ENCODE peak calls at places on chromosomes 12 and 14, in nine cellular contexts. One of them, this sample, is unnamed.

GRCh38 chr12:83997425-83997824 is 915.2 kb downstream of the SLC6A15 start:
- DNase-seq in head of caudate nucleus: no peak
- DNase-seq in neural crest cell: no peak
- DNase-seq in lower lobe of right lung: no peak
- DNase-seq in non-pigmented ciliary epithelial cell: no peak
- DNase-seq in AG09309: no peak
- DNase-seq in activated T-helper 1 cell treated with anti-CD3 and anti-CD28 coated beads, Interleukin-2, amount 50 U/mL, for 16 hours: no peak
- DNase-seq in heart right ventricle: no peak
- DNase-seq in WTC11: no peak
- DNase-seq in this sample: no peak

GRCh38 chr12:87427770-87428169 is 601.4 kb downstream of the C12orf50 start:
- DNase-seq in head of caudate nucleus: no peak
- DNase-seq in WTC11: no peak
- DNase-seq in non-pigmented ciliary epithelial cell: no peak
- DNase-seq in lower lobe of right lung: no peak
- DNase-seq in heart right ventricle: no peak
- DNase-seq in neural crest cell: no peak
- DNase-seq in AG09309: no peak
- DNase-seq in activated T-helper 1 cell treated with anti-CD3 and anti-CD28 coated beads, Interleukin-2, amount 50 U/mL, for 16 hours: no peak
- DNase-seq in this sample: no peak

GRCh38 chr14:50955373-50956043 is 11.2 kb upstream of the PYGL start:
- DNase-seq in activated T-helper 1 cell treated with anti-CD3 and anti-CD28 coated beads, Interleukin-2, amount 50 U/mL, for 16 hours: no peak
- DNase-seq in lower lobe of right lung: peak
- DNase-seq in non-pigmented ciliary epithelial cell: peak
- DNase-seq in WTC11: peak
- DNase-seq in heart right ventricle: peak
- DNase-seq in neural crest cell: no peak
- DNase-seq in head of caudate nucleus: no peak
- DNase-seq in AG09309: peak
- DNase-seq in this sample: peak

GRCh38 chr12:121775501-121775900 is 18.0 kb downstream of the RHOF start:
- DNase-seq in AG09309: no peak
- DNase-seq in WTC11: no peak
- DNase-seq in head of caudate nucleus: no peak
- DNase-seq in activated T-helper 1 cell treated with anti-CD3 and anti-CD28 coated beads, Interleukin-2, amount 50 U/mL, for 16 hours: no peak
- DNase-seq in non-pigmented ciliary epithelial cell: no peak
- DNase-seq in heart right ventricle: no peak
- DNase-seq in neural crest cell: no peak
- DNase-seq in lower lobe of right lung: no peak
- DNase-seq in this sample: no peak

GRCh38 chr14:62557416-62557815 is 487.8 kb downstream of the KCNH5 start:
- DNase-seq in WTC11: no peak
- DNase-seq in lower lobe of right lung: no peak
- DNase-seq in heart right ventricle: no peak
- DNase-seq in neural crest cell: no peak
- DNase-seq in head of caudate nucleus: no peak
- DNase-seq in non-pigmented ciliary epithelial cell: no peak
- DNase-seq in activated T-helper 1 cell treated with anti-CD3 and anti-CD28 coated beads, Interleukin-2, amount 50 U/mL, for 16 hours: no peak
- DNase-seq in AG09309: no peak
- DNase-seq in this sample: no peak

GRCh38 chr12:113271853-113272561 is 50.7 kb downstream of the TPCN1 start:
- DNase-seq in WTC11: no peak
- DNase-seq in head of caudate nucleus: peak
- DNase-seq in heart right ventricle: peak
- DNase-seq in neural crest cell: no peak
- DNase-seq in AG09309: peak
- DNase-seq in activated T-helper 1 cell treated with anti-CD3 and anti-CD28 coated beads, Interleukin-2, amount 50 U/mL, for 16 hours: no peak
- DNase-seq in lower lobe of right lung: peak
- DNase-seq in non-pigmented ciliary epithelial cell: peak
- DNase-seq in this sample: peak

GRCh38 chr12:66903782-66904396 is 225.0 kb upstream of the GRIP1 start:
- DNase-seq in lower lobe of right lung: no peak
- DNase-seq in neural crest cell: no peak
- DNase-seq in AG09309: no peak
- DNase-seq in head of caudate nucleus: no peak
- DNase-seq in heart right ventricle: no peak
- DNase-seq in WTC11: no peak
- DNase-seq in non-pigmented ciliary epithelial cell: no peak
- DNase-seq in activated T-helper 1 cell treated with anti-CD3 and anti-CD28 coated beads, Interleukin-2, amount 50 U/mL, for 16 hours: no peak
- DNase-seq in this sample: no peak

GRCh38 chr12:112236386-112236785 is 111.0 kb downstream of the TRAFD1 start:
- DNase-seq in WTC11: no peak
- DNase-seq in head of caudate nucleus: no peak
- DNase-seq in AG09309: no peak
- DNase-seq in lower lobe of right lung: no peak
- DNase-seq in neural crest cell: no peak
- DNase-seq in heart right ventricle: no peak
- DNase-seq in activated T-helper 1 cell treated with anti-CD3 and anti-CD28 coated beads, Interleukin-2, amount 50 U/mL, for 16 hours: no peak
- DNase-seq in non-pigmented ciliary epithelial cell: no peak
- DNase-seq in this sample: no peak

GRCh38 chr12:100186071-100186470 is 14.5 kb upstream of the ACTR6 start:
- DNase-seq in head of caudate nucleus: no peak
- DNase-seq in non-pigmented ciliary epithelial cell: no peak
- DNase-seq in lower lobe of right lung: no peak
- DNase-seq in heart right ventricle: no peak
- DNase-seq in activated T-helper 1 cell treated with anti-CD3 and anti-CD28 coated beads, Interleukin-2, amount 50 U/mL, for 16 hours: no peak
- DNase-seq in AG09309: no peak
- DNase-seq in neural crest cell: no peak
- DNase-seq in WTC11: no peak
- DNase-seq in this sample: no peak

GRCh38 chr12:55797068-55797467 is 20.5 kb downstream of the SARNP start:
- DNase-seq in lower lobe of right lung: no peak
- DNase-seq in head of caudate nucleus: peak
- DNase-seq in WTC11: peak
- DNase-seq in neural crest cell: peak
- DNase-seq in non-pigmented ciliary epithelial cell: no peak
- DNase-seq in AG09309: no peak
- DNase-seq in heart right ventricle: no peak
- DNase-seq in activated T-helper 1 cell treated with anti-CD3 and anti-CD28 coated beads, Interleukin-2, amount 50 U/mL, for 16 hours: no peak
- DNase-seq in this sample: peak

GRCh38 chr12:109113661-109114321 is 2.6 kb upstream of the ACACB start:
- DNase-seq in non-pigmented ciliary epithelial cell: no peak
- DNase-seq in WTC11: no peak
- DNase-seq in lower lobe of right lung: no peak
- DNase-seq in head of caudate nucleus: no peak
- DNase-seq in neural crest cell: no peak
- DNase-seq in heart right ventricle: no peak
- DNase-seq in activated T-helper 1 cell treated with anti-CD3 and anti-CD28 coated beads, Interleukin-2, amount 50 U/mL, for 16 hours: no peak
- DNase-seq in AG09309: no peak
- DNase-seq in this sample: peak

GRCh38 chr12:50387487-50387886 is 8.9 kb downstream of the FAM186A start:
- DNase-seq in activated T-helper 1 cell treated with anti-CD3 and anti-CD28 coated beads, Interleukin-2, amount 50 U/mL, for 16 hours: no peak
- DNase-seq in AG09309: no peak
- DNase-seq in WTC11: no peak
- DNase-seq in lower lobe of right lung: no peak
- DNase-seq in non-pigmented ciliary epithelial cell: no peak
- DNase-seq in head of caudate nucleus: no peak
- DNase-seq in neural crest cell: no peak
- DNase-seq in heart right ventricle: no peak
- DNase-seq in this sample: no peak

GRCh38 chr12:127928615-127929014 is 338.4 kb upstream of the TMEM132C start:
- DNase-seq in WTC11: no peak
- DNase-seq in neural crest cell: no peak
- DNase-seq in non-pigmented ciliary epithelial cell: peak
- DNase-seq in activated T-helper 1 cell treated with anti-CD3 and anti-CD28 coated beads, Interleukin-2, amount 50 U/mL, for 16 hours: no peak
- DNase-seq in heart right ventricle: no peak
- DNase-seq in AG09309: no peak
- DNase-seq in lower lobe of right lung: no peak
- DNase-seq in head of caudate nucleus: no peak
- DNase-seq in this sample: peak

GRCh38 chr12:85725991-85726390 is 110.2 kb downstream of the RASSF9 start:
- DNase-seq in lower lobe of right lung: no peak
- DNase-seq in head of caudate nucleus: no peak
- DNase-seq in AG09309: no peak
- DNase-seq in activated T-helper 1 cell treated with anti-CD3 and anti-CD28 coated beads, Interleukin-2, amount 50 U/mL, for 16 hours: no peak
- DNase-seq in neural crest cell: no peak
- DNase-seq in WTC11: no peak
- DNase-seq in heart right ventricle: no peak
- DNase-seq in non-pigmented ciliary epithelial cell: no peak
- DNase-seq in this sample: no peak

GRCh38 chr14:94390372-94391086 is 2.1 kb upstream of the SERPINA1 start:
- DNase-seq in heart right ventricle: peak
- DNase-seq in AG09309: no peak
- DNase-seq in activated T-helper 1 cell treated with anti-CD3 and anti-CD28 coated beads, Interleukin-2, amount 50 U/mL, for 16 hours: no peak
- DNase-seq in lower lobe of right lung: peak
- DNase-seq in non-pigmented ciliary epithelial cell: no peak
- DNase-seq in neural crest cell: no peak
- DNase-seq in head of caudate nucleus: peak
- DNase-seq in WTC11: no peak
- DNase-seq in this sample: peak

This sample was measured in HT1080.